ENCODE peak calls at places on chromosomes 4 and X, in five cellular contexts. S is adipocyte, V is NCI-H774, J is left lobe of liver, Z is midbrain. P is an unnamed sample.

GRCh38 chrX:43975747-43976146 is 2.6 kb upstream of the NDP start:
- DNase-seq in S (no peak), V (no peak), J (no peak), Z (no peak), P (no peak)

GRCh38 chr4:95835672-95836071 is 4.2 kb upstream of the PDHA2 start:
- DNase-seq in S (no peak), V (no peak), J (no peak), Z (peak), P (peak)

GRCh38 chr4:13920901-13921300 is 293.4 kb upstream of the BOD1L1 start:
- DNase-seq in S (peak), V (no peak), J (no peak), Z (no peak), P (no peak)

GRCh38 chr4:168619266-168619631 is 122.4 kb downstream of the PALLD start:
- DNase-seq in S (no peak), V (no peak), J (no peak), Z (no peak), P (no peak)

GRCh38 chr4:184382189-184382846 is 92.0 kb downstream of the IRF2 start:
- DNase-seq in S (no peak), V (no peak), J (peak), Z (no peak), P (no peak)

GRCh38 chr4:53005808-53006207 is 143.7 kb downstream of the RASL11B start:
- DNase-seq in S (no peak), V (no peak), J (no peak), Z (no peak), P (no peak)

GRCh38 chr4:4182835-4183568 is 43.7 kb downstream of the OTOP1 start:
- DNase-seq in S (peak), V (no peak), J (no peak), Z (no peak), P (peak)

GRCh38 chrX:101078716-101079115 is at the start of gene TMEM35A:
- DNase-seq in S (peak), V (no peak), J (no peak), Z (peak), P (no peak)

GRCh38 chrX:12292996-12293765 is 154.9 kb downstream of the FRMPD4 start:
- DNase-seq in S (peak), V (no peak), J (no peak), Z (no peak), P (no peak)

GRCh38 chrX:65985922-65986588 is 53.8 kb downstream of the VSIG4 start:
- DNase-seq in S (peak), V (no peak), J (no peak), Z (peak), P (peak)

GRCh38 chr4:122992111-122992510 is 69.7 kb upstream of the NUDT6 start:
- DNase-seq in S (no peak), V (no peak), J (no peak), Z (no peak), P (no peak)

GRCh38 chr4:170391066-170391754 is 301.5 kb upstream of the AADAT start:
- DNase-seq in S (peak), V (no peak), J (no peak), Z (no peak), P (no peak)

GRCh38 chr4:41748074-41748787 is at the start of gene PHOX2B:
- DNase-seq in S (no peak), V (no peak), J (no peak), Z (no peak), P (no peak)

GRCh38 chr4:114263233-114263632 is 283.8 kb upstream of the ARSJ start:
- DNase-seq in S (peak), V (no peak), J (no peak), Z (no peak), P (no peak)

GRCh38 chr4:78644744-78645330 is 93.3 kb downstream of the ANXA3 start:
- DNase-seq in S (peak), V (no peak), J (peak), Z (peak), P (peak)

GRCh38 chr4:136002316-136002715 is 1530.0 kb downstream of the PCDH18 start:
- DNase-seq in S (peak), V (no peak), J (no peak), Z (no peak), P (no peak)

GRCh38 chrX:107324493-107325310 is 118.3 kb downstream of the DNAAF6 start:
- DNase-seq in S (peak), V (peak), J (no peak), Z (peak), P (peak)

GRCh38 chr4:117588771-117589170 is 445.5 kb upstream of the NDST3 start:
- DNase-seq in S (no peak), V (no peak), J (no peak), Z (no peak), P (no peak)

GRCh38 chrX:37846141-37846540 is 1.2 kb downstream of the DYNLT3 start:
- DNase-seq in S (peak), V (no peak), J (no peak), Z (no peak), P (no peak)

GRCh38 chr4:153418114-153418513 is 48.0 kb upstream of the TMEM131L start:
- DNase-seq in S (no peak), V (no peak), J (no peak), Z (no peak), P (no peak)

GRCh38 chr4:23931489-23931830 is 41.6 kb upstream of the PPARGC1A start:
- DNase-seq in S (no peak), V (no peak), J (no peak), Z (no peak), P (no peak)

GRCh38 chr4:26821677-26822503 is 38.8 kb upstream of the STIM2 start:
- DNase-seq in S (no peak), V (no peak), J (peak), Z (no peak), P (no peak)

GRCh38 chr4:123599061-123599919 is 202.7 kb downstream of the SPRY1 start:
- DNase-seq in S (peak), V (no peak), J (no peak), Z (peak), P (no peak)

GRCh38 chrX:153800746-153801145 is 6.3 kb downstream of the SSR4 start:
- DNase-seq in S (no peak), V (no peak), J (no peak), Z (no peak), P (no peak)

GRCh38 chrX:40359593-40359992 is 221.2 kb upstream of the ATP6AP2 start:
- DNase-seq in S (no peak), V (no peak), J (no peak), Z (no peak), P (no peak)

GRCh38 chrX:57573754-57574153 is 18.1 kb upstream of the ZXDB start:
- DNase-seq in S (peak), V (no peak), J (no peak), Z (no peak), P (no peak)